ENCODE peak calls at places on chromosome 3, in seven cellular contexts. A, W, K, E, R, D and Z are unnamed samples.

GRCh38 chr3:99846472-99846871 is 28.8 kb downstream of the CMSS1 start:
- DNase-seq in W (peak), E (no peak), R (no peak), A (peak), D (peak), K (no peak), Z (no peak)

GRCh38 chr3:66153961-66154923 is 66.6 kb upstream of the SLC25A26 start:
- DNase-seq in A (no peak), R (no peak), K (no peak), D (peak), W (peak), E (no peak), Z (no peak)

GRCh38 chr3:48125026-48125704 is 63.1 kb downstream of the CDC25A start:
- DNase-seq in D (no peak), R (no peak), A (peak), W (peak), E (no peak), K (no peak), Z (no peak)

GRCh38 chr3:112958749-112959560 is 15.9 kb downstream of the CD200R1 start:
- DNase-seq in D (no peak), W (no peak), K (no peak), A (no peak), E (no peak), R (no peak), Z (no peak)

GRCh38 chr3:164360738-164361376 is 717.4 kb downstream of the SI start:
- DNase-seq in D (no peak), W (no peak), K (no peak), A (no peak), E (no peak), R (no peak), Z (no peak)

GRCh38 chr3:85571835-85572234 is 613.0 kb downstream of the CADM2 start:
- DNase-seq in R (no peak), A (peak), E (no peak), K (no peak), D (no peak), W (no peak), Z (no peak)

GRCh38 chr3:106345353-106346027 is 476.7 kb upstream of the CBLB start:
- DNase-seq in E (no peak), W (peak), R (no peak), K (no peak), A (peak), D (no peak), Z (no peak)

GRCh38 chr3:193176690-193177089 is 64.3 kb upstream of the PLAAT1 start:
- DNase-seq in D (no peak), W (no peak), E (no peak), A (no peak), K (no peak), R (no peak), Z (no peak)

GRCh38 chr3:11532865-11533490 is 110.7 kb downstream of the VGLL4 start:
- DNase-seq in D (no peak), K (no peak), W (peak), E (no peak), A (no peak), R (no peak), Z (no peak)
- TF ChIP-seq CTCF in D (no peak), K (no peak), W (no peak), E (no peak), A (no peak), R (no peak), Z (no peak)

DNA sequence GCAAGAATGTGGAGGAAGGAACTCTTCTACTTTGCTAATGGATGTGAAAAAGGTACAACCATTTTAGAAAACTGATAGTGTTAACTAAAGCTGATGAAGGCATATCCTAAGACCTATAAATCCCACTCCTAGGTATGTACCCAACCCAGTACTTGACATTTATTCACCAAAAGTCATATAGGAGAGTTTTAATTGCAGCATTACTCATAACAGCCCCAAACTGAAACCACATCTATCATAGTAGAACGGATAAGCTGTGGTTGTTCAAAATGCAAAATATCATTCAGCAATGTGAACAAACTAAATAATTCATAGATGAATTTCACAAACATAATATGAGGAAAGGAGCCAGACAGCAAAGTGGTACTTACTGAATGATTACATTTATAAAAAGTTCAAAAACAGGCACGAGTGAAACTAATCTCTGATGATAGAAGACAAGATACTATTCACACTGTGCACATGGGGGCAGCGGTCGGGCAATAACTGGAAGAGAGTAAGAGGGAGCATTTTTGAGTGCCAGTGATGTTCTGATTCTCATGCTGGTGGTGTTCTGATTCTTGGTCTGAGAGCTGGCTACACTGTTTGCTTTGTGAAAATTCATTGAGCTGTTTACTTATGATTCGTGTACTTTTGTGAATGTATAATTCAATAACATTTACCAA is 34.3 kb downstream of the GOLIM4 start:
- DNase-seq in A (peak), D (no peak), E (no peak), W (no peak), K (no peak), R (no peak), Z (no peak)
- TF ChIP-seq CTCF in A (no peak), D (no peak), E (no peak), W (no peak), K (no peak), R (no peak), Z (peak)

DNA sequence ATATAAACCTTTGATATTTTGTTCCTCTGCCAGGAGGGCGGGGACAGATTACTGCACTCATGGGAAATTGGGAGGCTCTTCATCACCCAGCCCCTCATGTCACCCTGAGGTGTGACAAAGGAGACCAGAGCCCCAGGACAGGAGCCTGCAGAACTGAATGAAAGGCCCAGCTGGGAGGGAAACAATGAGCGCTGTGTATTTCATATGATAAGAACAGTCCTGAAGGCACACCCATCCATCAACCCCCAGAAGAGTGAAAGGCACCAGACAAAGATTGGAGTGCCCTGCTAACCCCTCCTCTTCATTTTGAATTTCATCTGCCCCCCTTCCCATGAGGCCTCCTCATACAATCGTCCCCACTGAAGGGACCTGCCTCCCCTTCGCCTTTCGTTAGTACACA is 160.0 kb upstream of the PRICKLE2 start:
- DNase-seq in E (no peak), W (no peak), D (no peak), A (no peak), K (no peak), R (no peak), Z (no peak)
- TF ChIP-seq CTCF in E (no peak), W (no peak), D (no peak), A (no peak), K (no peak), R (no peak), Z (no peak)

DNA sequence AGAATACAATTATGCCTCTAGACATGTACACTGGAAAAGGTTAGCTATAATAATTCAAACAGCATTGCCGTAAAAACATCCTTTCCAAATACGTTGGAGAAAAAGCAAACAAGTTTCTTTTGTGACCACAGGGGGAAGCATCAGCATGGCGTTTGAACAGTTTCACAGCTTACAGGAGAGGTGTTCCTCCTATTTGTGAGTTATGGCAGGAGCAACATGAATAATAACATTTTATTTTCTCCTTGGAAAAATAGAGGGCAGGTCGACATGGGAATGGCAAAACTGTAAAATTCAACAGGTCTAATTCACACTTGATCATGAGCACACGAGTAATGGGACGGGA is 39.7 kb upstream of the GADL1 start:
- DNase-seq in D (no peak), K (no peak), E (no peak), W (peak), R (no peak), A (peak), Z (no peak)
- TF ChIP-seq CTCF in D (no peak), K (peak), E (peak), W (peak), R (peak), A (no peak), Z (peak)

DNA sequence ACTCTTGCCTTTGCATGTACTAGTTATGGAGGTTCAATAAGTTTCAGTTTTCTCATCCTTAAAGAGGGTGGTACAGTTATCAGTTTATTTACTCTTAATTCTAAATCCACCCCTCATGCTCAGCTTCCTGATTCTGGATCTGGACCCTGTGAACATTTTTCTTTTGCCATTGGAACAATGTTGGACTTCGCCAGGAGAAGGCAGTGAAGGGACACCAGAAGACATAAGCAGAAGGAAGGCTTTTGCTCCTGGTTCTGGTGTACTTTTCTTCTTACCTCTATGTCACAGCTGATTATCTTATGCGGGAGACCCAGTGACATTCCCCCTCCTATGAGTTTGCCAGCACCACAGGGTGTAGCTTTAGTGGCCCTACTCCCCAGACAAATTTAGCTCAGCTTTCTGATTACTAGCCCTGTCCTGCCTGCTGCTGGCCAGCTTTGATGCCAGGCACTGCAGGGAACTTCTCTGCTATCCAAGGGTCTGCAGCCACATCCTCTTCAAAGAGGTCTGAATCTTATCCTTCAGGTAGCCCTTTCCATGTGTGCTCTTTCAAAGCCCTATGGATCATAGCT is 466.3 kb upstream of the EPHA3 start:
- DNase-seq in R (no peak), W (no peak), K (no peak), A (no peak), E (no peak), D (no peak), Z (no peak)
- TF ChIP-seq CTCF in R (no peak), W (no peak), K (no peak), A (no peak), E (no peak), D (no peak), Z (no peak)

GRCh38 chr3:157763644-157764043 is 260.4 kb upstream of the VEPH1 start:
- DNase-seq in K (no peak), E (no peak), D (no peak), R (no peak), A (no peak), W (no peak), Z (no peak)

GRCh38 chr3:157767602-157768001 is 264.4 kb upstream of the VEPH1 start:
- DNase-seq in D (no peak), E (no peak), W (no peak), K (no peak), R (no peak), A (no peak), Z (no peak)

DNA sequence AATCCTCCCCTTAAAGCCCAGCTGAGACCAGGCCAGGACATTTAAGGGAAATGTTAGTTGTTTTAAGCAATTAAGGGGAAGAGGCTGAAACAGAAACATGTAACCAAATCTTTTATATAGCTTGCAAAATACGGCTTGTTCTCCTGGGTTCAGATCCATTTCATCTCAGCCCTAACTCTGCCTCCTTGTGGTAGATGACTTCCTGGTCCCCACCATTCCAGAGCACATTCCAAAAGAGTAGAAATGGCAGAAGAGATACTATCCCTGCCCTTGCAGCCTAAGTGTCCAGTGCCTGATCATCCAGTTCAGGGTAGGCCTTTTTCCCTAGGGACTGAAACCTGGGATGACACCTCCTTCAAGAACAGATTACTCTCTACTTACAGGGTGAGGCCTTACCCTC is 266.2 kb upstream of the VEPH1 start:
- DNase-seq in R (no peak), W (no peak), E (no peak), D (no peak), A (no peak), K (no peak), Z (no peak)
- TF ChIP-seq CTCF in R (no peak), W (no peak), E (no peak), D (no peak), A (no peak), K (no peak), Z (no peak)

GRCh38 chr3:146339262-146339808 is 88.4 kb upstream of the PLSCR4 start:
- DNase-seq in W (peak), A (no peak), R (no peak), K (no peak), D (no peak), E (no peak), Z (no peak)

GRCh38 chr3:146335386-146335785 is 84.5 kb upstream of the PLSCR4 start:
- DNase-seq in K (no peak), D (no peak), E (no peak), A (no peak), W (no peak), R (no peak), Z (no peak)

GRCh38 chr3:146331967-146332366 is 81.1 kb upstream of the PLSCR4 start:
- DNase-seq in W (no peak), E (no peak), D (no peak), R (no peak), K (no peak), A (no peak), Z (no peak)

GRCh38 chr3:146337991-146338390 is 87.1 kb upstream of the PLSCR4 start:
- DNase-seq in E (no peak), R (no peak), K (no peak), D (no peak), W (peak), A (no peak), Z (no peak)

GRCh38 chr3:146334151-146334550 is 83.2 kb upstream of the PLSCR4 start:
- DNase-seq in A (peak), D (peak), K (no peak), R (peak), E (no peak), W (peak), Z (no peak)
- TF ChIP-seq CTCF in A (peak), D (no peak), K (no peak), R (no peak), E (no peak), W (peak), Z (no peak)